ENCODE peak calls at places on chromosomes 1 and 21, in six cellular contexts. Z, E, Y, G, T and H are unnamed samples. For H3K4me1, the result is how much of the 10 kb centered on the place peaks cover.

GRCh38 chr1:171251042-171251740 is 2.9 kb downstream of the FMO1 start:
- DNase-seq in Z (peak), E (no peak), Y (no peak), G (no peak), T (peak), H (no peak)

GRCh38 chr21:32940079-32941014 is 85.4 kb upstream of the OLIG2 start:
- DNase-seq in Z (peak), E (peak), Y (no peak), G (no peak), T (peak), H (no peak)

GRCh38 chr1:58781541-58782307 is 2.1 kb downstream of the JUN start:
- DNase-seq in Z (peak), E (peak), Y (peak), G (no peak), T (peak), H (no peak)

GRCh38 chr21:42299324-42300044 is 15.7 kb downstream of the TFF3 start:
- DNase-seq in Z (no peak), E (peak), Y (peak), G (no peak), T (peak), H (no peak)

GRCh38 chr1:24745711-24746582 is 700 bp downstream of the CLIC4 start:
- DNase-seq in Z (peak), E (no peak), Y (peak), G (peak), T (peak), H (peak)

GRCh38 chr1:197441990-197442389 is 173.9 kb downstream of the CRB1 start:
- DNase-seq in Z (peak), E (no peak), Y (peak), G (no peak), T (no peak), H (no peak)

GRCh38 chr1:234521802-234522185 is 42.8 kb upstream of the TARBP1 start:
- DNase-seq in Z (no peak), E (no peak), Y (no peak), G (no peak), T (no peak), H (no peak)

GRCh38 chr1:190633488-190633887 is 155.8 kb upstream of the BRINP3 start:
- DNase-seq in Z (peak), E (no peak), Y (no peak), G (no peak), T (no peak), H (no peak)

GRCh38 chr1:231011963-231012362 is 28.1 kb downstream of the FAM89A start:
- DNase-seq in Z (no peak), E (no peak), Y (no peak), G (no peak), T (no peak), H (no peak)

GRCh38 chr1:233421293-233421692 is 93.8 kb downstream of the MAP3K21 start:
- DNase-seq in Z (no peak), E (no peak), Y (no peak), G (no peak), T (no peak), H (no peak)

GRCh38 chr1:244349581-244350001 is 102.1 kb downstream of the ADSS2 start:
- DNase-seq in Z (no peak), E (no peak), Y (no peak), G (no peak), T (no peak), H (no peak)

GRCh38 chr1:43275826-43276620 is 6.2 kb downstream of the TMEM125 start:
- DNase-seq in Z (no peak), E (no peak), Y (no peak), G (no peak), T (no peak), H (no peak)

GRCh38 chr1:46246548-46247432 is 773 bp upstream of the RAD54L start:
- DNase-seq in Z (no peak), E (no peak), Y (peak), G (peak), T (no peak), H (peak)

GRCh38 chr1:101237229-101237837 is 514 bp downstream of the S1PR1 start:
- DNase-seq in Z (peak), E (no peak), Y (no peak), G (no peak), T (no peak), H (no peak)

GRCh38 chr1:77076759-77077158 is 142.5 kb downstream of the PIGK start:
- DNase-seq in Z (no peak), E (no peak), Y (no peak), G (no peak), T (no peak), H (no peak)

GRCh38 chr21:45302082-45303061 is 14.7 kb upstream of the POFUT2 start:
- DNase-seq in Z (no peak), E (no peak), Y (peak), G (no peak), T (no peak), H (no peak)

GRCh38 chr1:215665212-215665611 is 98.1 kb downstream of the KCTD3 start:
- DNase-seq in Z (no peak), E (no peak), Y (no peak), G (no peak), T (no peak), H (peak)

DNA sequence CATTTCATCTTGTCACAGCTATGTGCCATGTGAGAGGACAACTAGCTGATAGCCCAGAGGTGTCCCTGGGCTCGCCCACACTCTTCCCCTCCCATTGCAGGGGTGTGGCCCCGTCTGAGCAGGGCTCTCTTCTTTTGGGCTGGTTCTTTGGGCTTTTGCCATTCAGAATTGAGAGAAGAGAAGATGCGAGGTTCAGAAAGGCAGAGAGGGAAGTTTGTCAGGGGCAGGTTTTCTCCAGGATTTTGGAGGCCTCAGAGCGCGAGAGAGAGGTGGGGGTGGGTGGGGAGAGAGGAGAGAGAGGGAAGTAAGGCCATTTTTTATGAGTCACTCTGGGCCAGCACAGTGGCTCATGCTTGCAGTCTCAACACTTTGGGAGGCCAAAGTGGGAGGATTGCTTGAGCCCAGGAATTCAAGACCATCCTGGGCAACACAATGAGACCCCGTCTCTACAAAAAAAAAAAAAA is 5.2 kb downstream of the IFI6 start:
- DNase-seq in Z (no peak), E (no peak), Y (no peak), G (no peak), T (no peak), H (no peak)
- H3K4me1 ChIP-seq in Z (under half), E (under half), Y (half or more), G (under half), T (under half), H (under half)

DNA sequence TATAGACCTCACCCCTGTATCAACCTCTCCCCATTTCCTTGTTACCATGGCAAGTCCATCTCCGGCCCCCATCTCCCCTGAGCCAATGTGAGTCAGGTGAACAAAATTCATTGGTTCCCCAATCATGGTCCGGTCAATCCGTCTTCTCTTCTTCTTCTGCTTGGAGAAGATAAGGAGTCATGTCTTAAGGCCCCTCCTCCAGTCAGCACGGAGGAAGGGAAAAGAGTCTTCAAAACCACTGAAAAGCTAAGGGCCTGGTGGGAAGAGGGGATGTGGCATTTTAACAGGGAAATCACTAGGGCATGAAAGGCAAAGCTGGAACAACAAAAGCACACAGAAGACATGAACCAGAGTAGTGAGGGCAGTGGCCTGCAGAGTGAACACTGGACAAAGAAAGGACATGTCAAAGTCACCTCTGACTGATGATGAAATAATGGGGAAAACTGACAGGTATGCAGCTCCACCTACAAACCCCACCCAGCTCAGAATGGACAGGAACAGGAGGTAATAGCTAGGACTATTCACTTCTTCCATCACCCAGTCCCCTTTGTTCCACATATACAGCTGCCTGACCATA is 4.4 kb downstream of the CDC42SE1 start:
- DNase-seq in Z (no peak), E (no peak), Y (no peak), G (no peak), T (no peak), H (no peak)
- H3K4me1 ChIP-seq in Z (under half), E (under half), Y (half or more), G (under half), T (under half), H (under half)

DNA sequence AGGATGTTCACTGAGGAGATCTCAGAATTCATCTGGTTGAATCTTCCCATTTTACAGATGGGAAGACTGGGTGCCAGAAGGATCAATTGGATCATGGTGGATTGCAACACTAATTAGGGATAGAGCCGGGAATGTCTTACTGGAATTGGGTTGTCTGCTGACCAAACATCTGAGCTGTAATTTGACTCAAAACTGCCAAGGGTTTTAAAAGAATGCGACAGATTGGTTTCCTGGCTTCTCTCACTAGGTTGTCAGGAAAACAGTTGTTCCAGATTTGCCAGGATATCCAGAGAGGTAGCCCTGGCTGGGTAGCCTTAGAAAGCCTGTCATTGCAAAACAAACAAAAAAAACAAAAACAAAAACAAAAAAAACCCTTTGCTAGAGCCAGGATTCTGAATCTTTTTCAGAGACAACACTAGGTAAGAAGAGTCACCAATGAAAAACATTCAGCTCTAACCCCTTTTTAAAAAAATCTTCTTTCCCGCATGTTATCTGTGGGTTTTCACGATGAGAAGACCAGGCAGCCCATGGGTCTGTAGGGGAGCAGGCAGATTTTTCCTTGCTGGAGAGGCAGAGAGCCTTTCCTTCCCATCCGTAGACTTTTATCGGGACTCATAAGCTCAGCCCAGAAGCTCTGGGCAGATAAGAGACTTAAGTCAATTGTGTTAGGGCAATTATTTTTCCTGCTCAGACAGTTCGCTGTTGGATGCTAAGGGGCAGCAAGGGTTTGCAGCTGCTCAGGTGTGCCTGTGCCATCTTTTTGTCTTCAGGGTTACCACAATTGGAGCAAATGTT is 418.9 kb downstream of the PRDM2 start:
- DNase-seq in Z (no peak), E (no peak), Y (no peak), G (no peak), T (no peak), H (no peak)
- H3K4me1 ChIP-seq in Z (under half), E (under half), Y (under half), G (under half), T (under half), H (under half)

GRCh38 chr1:7760245-7760644 is 10.9 kb upstream of the VAMP3 start:
- DNase-seq in Z (no peak), E (no peak), Y (no peak), G (no peak), T (no peak), H (no peak)
- H3K4me1 ChIP-seq in Z (under half), E (under half), Y (under half), G (under half), T (under half), H (under half)

GRCh38 chr1:8115769-8116167 is 89.7 kb upstream of the ERRFI1 start:
- DNase-seq in Z (no peak), E (no peak), Y (no peak), G (no peak), T (no peak), H (no peak)

GRCh38 chr1:8112611-8113256 is 86.6 kb upstream of the ERRFI1 start:
- DNase-seq in Z (no peak), E (no peak), Y (no peak), G (no peak), T (no peak), H (no peak)

GRCh38 chr1:8115031-8115768 is 89.1 kb upstream of the ERRFI1 start:
- DNase-seq in Z (no peak), E (no peak), Y (no peak), G (no peak), T (no peak), H (no peak)

GRCh38 chr1:8111560-8111959 is 85.5 kb upstream of the ERRFI1 start:
- DNase-seq in Z (no peak), E (no peak), Y (no peak), G (no peak), T (no peak), H (no peak)

DNA sequence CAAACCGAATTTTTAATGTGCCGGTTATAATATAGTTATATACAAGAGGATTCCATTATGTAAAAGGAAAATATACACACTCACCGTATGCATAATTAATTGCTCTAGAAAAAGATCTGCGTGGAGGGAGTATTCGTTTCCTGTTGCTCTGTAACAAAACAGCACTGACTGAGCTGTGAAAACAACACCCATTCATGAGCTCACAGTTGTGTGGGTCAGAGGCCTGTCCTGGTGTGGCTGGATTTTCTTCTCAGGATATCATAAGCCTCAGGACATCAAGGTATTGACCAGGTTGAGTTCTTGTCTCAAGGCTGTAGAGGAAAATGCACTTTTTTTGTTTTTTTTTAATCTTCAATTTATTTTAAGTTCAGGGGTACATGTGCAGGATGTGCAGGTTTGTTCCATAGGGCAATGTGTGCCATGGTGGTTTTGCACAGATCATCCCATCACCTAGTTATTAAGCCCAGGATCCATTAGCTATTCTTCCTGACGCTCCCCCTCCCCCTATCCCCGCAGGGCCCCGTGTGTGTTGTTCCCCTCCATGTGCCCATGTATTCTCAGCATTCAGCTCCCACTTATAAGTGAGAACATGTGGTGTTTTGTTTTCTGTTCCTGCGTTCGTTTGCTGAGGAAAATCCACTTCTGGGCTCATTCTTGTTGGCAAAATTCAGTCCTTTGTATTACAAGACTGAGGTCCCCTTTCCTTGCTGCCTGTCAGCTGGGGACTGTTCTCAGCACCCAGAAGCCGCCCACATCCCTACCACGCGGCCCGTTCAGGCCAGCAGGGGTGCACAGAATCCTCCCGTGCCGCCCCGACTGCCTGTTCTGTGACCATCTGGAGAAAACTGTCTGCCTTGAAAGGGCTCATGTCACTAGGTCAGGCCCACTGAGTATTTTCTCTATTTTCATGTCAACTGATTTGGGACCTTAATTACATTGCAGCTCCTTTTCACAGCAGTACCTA is 87.4 kb upstream of the ERRFI1 start:
- DNase-seq in Z (no peak), E (no peak), Y (no peak), G (no peak), T (no peak), H (no peak)
- H3K4me1 ChIP-seq in Z (under half), E (under half), Y (under half), G (under half), T (under half), H (under half)

DNA sequence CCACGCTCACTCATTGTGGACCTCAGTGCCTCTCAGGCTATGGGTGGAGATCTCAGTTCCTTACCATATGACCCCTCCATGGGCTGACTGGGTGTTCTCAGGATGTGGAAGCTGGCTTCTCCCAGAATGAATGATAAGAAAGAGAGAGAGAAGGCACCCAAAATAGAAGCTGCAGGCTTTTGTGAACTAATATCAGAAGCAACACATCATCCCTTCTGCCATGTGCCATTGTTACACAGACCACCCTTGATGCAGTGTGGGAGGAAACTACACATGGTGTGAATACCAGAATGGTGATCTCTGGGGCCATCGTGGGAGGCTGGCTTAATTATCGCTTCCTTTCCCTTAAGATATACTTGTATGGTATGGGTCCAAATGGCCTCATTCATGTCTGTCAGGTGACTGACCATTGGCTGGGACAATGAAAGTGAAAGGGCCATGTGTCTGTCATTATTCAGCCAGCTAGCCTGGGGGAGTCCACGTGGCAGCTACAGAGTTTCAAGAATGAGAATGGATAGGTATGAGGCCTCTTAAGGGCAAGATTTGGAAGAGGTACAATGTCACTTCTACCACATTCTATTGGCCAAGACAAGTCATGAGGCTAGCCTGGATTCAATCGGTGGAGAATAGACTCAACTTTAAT is 29.4 kb upstream of the BCAR3 start:
- DNase-seq in Z (no peak), E (no peak), Y (no peak), G (no peak), T (no peak), H (no peak)
- H3K4me1 ChIP-seq in Z (under half), E (under half), Y (under half), G (under half), T (under half), H (under half)

GRCh38 chr1:117795792-117796191 is 133.6 kb downstream of the GDAP2 start:
- DNase-seq in Z (no peak), E (no peak), Y (no peak), G (no peak), T (no peak), H (no peak)

GRCh38 chr1:117796226-117796625 is 133.2 kb downstream of the GDAP2 start:
- DNase-seq in Z (no peak), E (no peak), Y (no peak), G (no peak), T (no peak), H (no peak)

GRCh38 chr1:117795190-117795589 is 134.2 kb downstream of the GDAP2 start:
- DNase-seq in Z (no peak), E (peak), Y (peak), G (no peak), T (no peak), H (no peak)

GRCh38 chr1:117793396-117793795 is 136.0 kb downstream of the GDAP2 start:
- DNase-seq in Z (no peak), E (no peak), Y (no peak), G (no peak), T (no peak), H (no peak)

DNA sequence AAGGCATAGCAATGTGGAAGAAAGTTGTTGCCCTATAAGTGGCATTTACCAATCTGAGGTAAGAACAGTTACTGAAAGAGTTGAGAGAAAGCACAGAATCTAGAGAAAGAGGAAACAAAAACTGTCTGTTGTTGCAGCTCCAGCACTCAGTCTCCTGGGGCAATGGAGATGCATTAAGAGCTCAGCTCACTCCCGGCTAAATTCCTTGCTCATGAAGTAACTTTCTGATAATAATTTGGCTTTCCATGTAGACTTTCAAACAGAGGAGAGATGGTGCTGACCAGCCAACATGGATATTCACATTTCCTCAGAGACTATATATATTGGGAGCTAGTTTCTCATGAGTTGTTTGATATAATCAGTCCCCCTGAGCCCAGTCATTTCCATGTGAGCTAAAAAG is 135.3 kb downstream of the GDAP2 start:
- DNase-seq in Z (no peak), E (no peak), Y (no peak), G (no peak), T (no peak), H (no peak)
- H3K4me1 ChIP-seq in Z (under half), E (under half), Y (under half), G (under half), T (under half), H (under half)